ENCODE peak calls at places on chromosomes 1 and 21, in nine cellular contexts. M is suprapubic skin, A is Panc1, T is Peyer's patch, B is body of pancreas, S is bronchial epithelial cell, H is neural progenitor cell, Y is nephron progenitor cell, I is fibroblast of mammary gland. E is an unnamed sample.

GRCh38 chr1:48777219-48777895 is 666 bp upstream of the BEND5 start:
- DNase-seq in M (no peak), A (no peak), T (no peak), B (peak; percentile 30), S (peak; percentile 17), H (peak; percentile 64), Y (peak; percentile 30), I (no peak), E (no peak)

GRCh38 chr1:11929849-11930248 is 3.6 kb upstream of the KIAA2013 start:
- DNase-seq in M (no peak), A (no peak), T (peak; percentile 70), B (peak; percentile 66), S (peak; percentile 44), H (no peak), Y (peak; percentile 37), I (peak; percentile 62), E (peak; percentile 94)

GRCh38 chr1:37392051-37392450 is 82.3 kb upstream of the ZC3H12A start:
- DNase-seq in M (no peak), A (no peak), T (no peak), B (no peak), S (no peak), H (peak; percentile 49), Y (no peak), I (no peak), E (peak; percentile 59)

GRCh38 chr1:119011706-119012105 is 23.6 kb upstream of the TBX15 start:
- DNase-seq in M (no peak), A (no peak), T (no peak), B (no peak), S (no peak), H (no peak), Y (no peak), I (peak; percentile 13), E (no peak)

GRCh38 chr1:12614402-12615165 is 3.4 kb downstream of the DHRS3 start:
- DNase-seq in M (no peak), A (no peak), T (no peak), B (no peak), S (no peak), H (no peak), Y (no peak), I (no peak), E (no peak)

GRCh38 chr1:236147521-236148470 is 5.5 kb downstream of the GPR137B start:
- DNase-seq in M (no peak), A (no peak), T (no peak), B (no peak), S (no peak), H (no peak), Y (no peak), I (no peak), E (peak; percentile 77)

GRCh38 chr1:182601416-182601786 is 2.8 kb downstream of the RGS16 start:
- DNase-seq in M (no peak), A (peak; percentile 22), T (no peak), B (peak; percentile 72), S (peak; percentile 58), H (peak; percentile 94), Y (peak; percentile 75), I (peak; percentile 77), E (peak; percentile 91)

GRCh38 chr1:194707074-194707473 is 1520.7 kb upstream of the B3GALT2 start:
- DNase-seq in M (no peak), A (no peak), T (no peak), B (no peak), S (no peak), H (no peak), Y (no peak), I (no peak), E (no peak)

GRCh38 chr1:240691521-240692338 is 79.8 kb upstream of the GREM2 start:
- DNase-seq in M (peak; percentile 85), A (peak; percentile 13), T (no peak), B (no peak), S (peak; percentile 8), H (peak; percentile 65), Y (peak; percentile 46), I (peak; percentile 75), E (peak; percentile 67)

GRCh38 chr1:227043755-227044154 is 103.7 kb downstream of the COQ8A start:
- DNase-seq in M (no peak), A (no peak), T (no peak), B (no peak), S (peak; percentile 31), H (no peak), Y (no peak), I (peak; percentile 63), E (peak; percentile 42)

GRCh38 chr1:181344091-181344490 is 139.2 kb upstream of the CACNA1E start:
- DNase-seq in M (no peak), A (no peak), T (no peak), B (no peak), S (peak; percentile 87), H (no peak), Y (no peak), I (no peak), E (no peak)

GRCh38 chr21:44931501-44932365 is 8.1 kb upstream of the SLX9 start:
- DNase-seq in M (no peak), A (no peak), T (no peak), B (no peak), S (no peak), H (no peak), Y (no peak), I (no peak), E (no peak)

GRCh38 chr21:23858878-23859277 is 1748.4 kb downstream of the MRPL39 start:
- DNase-seq in M (no peak), A (no peak), T (no peak), B (no peak), S (no peak), H (no peak), Y (no peak), I (no peak), E (no peak)

GRCh38 chr1:41713557-41714327 is 205.0 kb downstream of the HIVEP3 start:
- DNase-seq in M (no peak), A (no peak), T (peak; percentile 18), B (no peak), S (peak; percentile 60), H (no peak), Y (peak; percentile 38), I (peak; percentile 86), E (peak; percentile 93)

GRCh38 chr1:86140481-86140880 is 16.1 kb downstream of the COL24A1 start:
- DNase-seq in M (no peak), A (no peak), T (no peak), B (no peak), S (no peak), H (no peak), Y (no peak), I (no peak), E (no peak)

GRCh38 chr1:23434260-23434775 is 9.8 kb upstream of the TCEA3 start:
- DNase-seq in M (no peak), A (no peak), T (no peak), B (no peak), S (no peak), H (no peak), Y (no peak), I (no peak), E (no peak)

GRCh38 chr1:165924096-165924495 is 96.7 kb downstream of the UCK2 start:
- DNase-seq in M (no peak), A (no peak), T (no peak), B (no peak), S (no peak), H (no peak), Y (no peak), I (no peak), E (no peak)

GRCh38 chr1:39164256-39164655 is 40.2 kb upstream of the MACF1 start:
- DNase-seq in M (no peak), A (no peak), T (no peak), B (no peak), S (no peak), H (no peak), Y (no peak), I (no peak), E (no peak)

GRCh38 chr1:24411963-24412362 is 1.6 kb downstream of the STPG1 start:
- DNase-seq in M (no peak), A (no peak), T (no peak), B (no peak), S (peak; percentile 75), H (no peak), Y (no peak), I (no peak), E (peak; percentile 37)

GRCh38 chr1:235802901-235803423 is 63.7 kb downstream of the LYST start:
- DNase-seq in M (no peak), A (no peak), T (no peak), B (no peak), S (no peak), H (no peak), Y (no peak), I (no peak), E (no peak)

DNA sequence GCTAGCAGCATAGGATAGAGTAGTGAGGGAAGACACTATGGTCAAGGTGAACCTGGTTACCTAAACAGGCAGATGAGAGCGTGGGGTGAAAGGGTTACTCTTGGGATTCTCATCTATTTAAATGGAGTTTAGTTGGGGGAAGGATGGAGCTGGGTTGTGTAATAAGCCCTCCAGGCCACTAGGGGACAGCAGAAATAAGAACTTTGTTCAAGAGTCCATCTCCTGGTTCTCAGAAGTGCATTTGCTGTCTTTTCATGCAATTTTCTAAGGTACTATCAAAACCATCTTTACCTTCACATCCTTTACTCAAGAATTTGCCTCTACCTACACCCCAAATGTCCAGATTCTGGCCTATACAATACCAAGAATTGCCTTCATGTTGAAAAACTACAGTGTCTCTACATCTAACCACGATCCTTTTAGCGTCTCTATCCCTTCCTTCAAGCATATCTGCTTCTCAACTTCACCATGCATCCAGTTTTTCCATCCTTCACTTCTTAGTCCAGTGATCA is 28.0 kb downstream of the SLAMF1 start:
- DNase-seq in M (no peak), A (peak; percentile 12), T (no peak), B (no peak), S (no peak), H (no peak), Y (no peak), I (no peak), E (no peak)
- TF ChIP-seq CTCF in M (no peak), A (peak; percentile 72), T (peak; percentile 18), B (peak; percentile 28), S (peak; percentile 42), H (peak; percentile 45), Y (peak; percentile 31), I (peak; percentile 40), E (peak; percentile 20)

GRCh38 chr1:106268070-106268469 is 788.4 kb upstream of the PRMT6 start:
- DNase-seq in M (no peak), A (no peak), T (no peak), B (no peak), S (peak; percentile 37), H (peak; percentile 9), Y (peak; percentile 8), I (no peak), E (no peak)
- TF ChIP-seq CTCF in M (no peak), A (peak; percentile 34), T (no peak), B (no peak), S (peak; percentile 22), H (peak; percentile 37), Y (no peak), I (no peak), E (no peak)

DNA sequence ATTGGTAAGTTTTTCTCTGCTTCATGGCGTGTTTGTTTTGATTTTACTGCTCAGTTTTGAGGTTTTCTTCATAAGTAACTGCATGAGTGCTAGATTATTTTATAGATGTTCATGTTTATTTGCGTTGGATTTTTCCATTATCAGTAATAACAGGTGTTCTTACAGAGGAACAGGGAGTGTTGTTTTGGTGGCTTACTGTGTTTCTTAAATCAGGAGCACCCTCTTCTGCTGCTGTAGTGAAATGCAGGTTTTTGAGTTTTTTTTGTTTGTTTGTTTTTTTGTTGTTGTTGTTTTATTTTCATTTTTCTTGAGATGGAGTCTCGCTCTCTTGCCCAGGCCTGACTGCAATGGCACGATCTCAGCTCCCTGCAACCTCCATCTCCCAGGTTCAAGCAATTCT is 32.6 kb downstream of the CTBS start:
- DNase-seq in M (no peak), A (peak; percentile 17), T (no peak), B (no peak), S (no peak), H (peak; percentile 9), Y (no peak), I (no peak), E (no peak)
- TF ChIP-seq CTCF in M (no peak), A (peak; percentile 83), T (no peak), B (peak; percentile 10), S (no peak), H (peak; percentile 44), Y (no peak), I (peak; percentile 10), E (no peak)

GRCh38 chr1:172905452-172905851 is 145.3 kb downstream of the TNFSF18 start:
- DNase-seq in M (no peak), A (no peak), T (no peak), B (no peak), S (no peak), H (no peak), Y (no peak), I (peak; percentile 76), E (no peak)
- TF ChIP-seq CTCF in M (no peak), A (no peak), T (no peak), B (no peak), S (no peak), H (no peak), Y (no peak), I (no peak), E (no peak)

E was measured in osteoblast.